ENCODE peak calls at places on chromosomes 6 and 20, in six cellular contexts. N is psoas muscle, H is spleen, M is AG04449, K is cardiac muscle cell, O is upper lobe of right lung. Y is an unnamed sample.

GRCh38 chr6:152148412-152148811 is 340.9 kb downstream of the ESR1 start:
- DNase-seq in H (no peak), N (no peak), M (no peak), O (no peak), K (no peak), Y (no peak)

GRCh38 chr6:167679791-167680604 is 146.7 kb upstream of the AFDN start:
- DNase-seq in H (no peak), O (peak; percentile 27), M (no peak), K (no peak), N (no peak), Y (no peak)

GRCh38 chr6:105136433-105137350 is 43.1 kb downstream of the POPDC3 start:
- DNase-seq in H (peak; percentile 79), N (peak; percentile 92), O (peak; percentile 74), M (no peak), K (peak; percentile 71), Y (peak; percentile 51)

GRCh38 chr6:135062735-135063134 is 8.1 kb upstream of the HBS1L start:
- DNase-seq in M (no peak), O (no peak), N (no peak), H (no peak), K (no peak), Y (no peak)

GRCh38 chr6:28606424-28607391 is 81.0 kb downstream of the GPX5 start:
- DNase-seq in K (peak; percentile 83), N (no peak), M (no peak), H (no peak), O (no peak), Y (peak; percentile 37)

GRCh38 chr6:11918739-11919605 is 93.1 kb upstream of the HIVEP1 start:
- DNase-seq in M (no peak), O (no peak), K (no peak), H (no peak), N (no peak), Y (peak; percentile 19)

GRCh38 chr20:14673164-14673563 is 335.8 kb upstream of the FLRT3 start:
- DNase-seq in O (no peak), K (no peak), H (no peak), M (no peak), N (no peak), Y (peak; percentile 33)

GRCh38 chr6:124928831-124929230 is 33.4 kb upstream of the RNF217 start:
- DNase-seq in N (no peak), H (no peak), K (no peak), O (no peak), M (no peak), Y (no peak)

GRCh38 chr6:125220712-125221111 is 67.1 kb downstream of the TPD52L1 start:
- DNase-seq in H (no peak), M (no peak), N (peak; percentile 78), O (no peak), K (peak; percentile 53), Y (no peak)

GRCh38 chr20:50642288-50642803 is 49.0 kb downstream of the RIPOR3 start:
- DNase-seq in M (no peak), O (no peak), H (no peak), K (peak; percentile 73), N (no peak), Y (peak; percentile 84)

GRCh38 chr6:60671369-60671768 is 1614.7 kb downstream of the KHDRBS2 start:
- DNase-seq in K (no peak), M (no peak), N (no peak), O (no peak), H (no peak), Y (no peak)

GRCh38 chr6:5066456-5067093 is 18.6 kb upstream of the PPP1R3G start:
- DNase-seq in M (no peak), K (no peak), O (no peak), H (no peak), N (no peak), Y (no peak)

GRCh38 chr6:46865221-46865620 is 56.5 kb downstream of the ADGRF5 start:
- DNase-seq in M (no peak), N (no peak), O (no peak), H (no peak), K (no peak), Y (no peak)

GRCh38 chr6:46867411-46867810 is 54.3 kb downstream of the ADGRF5 start:
- DNase-seq in N (no peak), H (no peak), O (no peak), M (no peak), K (no peak), Y (no peak)

GRCh38 chr6:46863791-46864190 is 57.9 kb downstream of the ADGRF5 start:
- DNase-seq in O (no peak), N (no peak), H (no peak), K (no peak), M (no peak), Y (no peak)

DNA sequence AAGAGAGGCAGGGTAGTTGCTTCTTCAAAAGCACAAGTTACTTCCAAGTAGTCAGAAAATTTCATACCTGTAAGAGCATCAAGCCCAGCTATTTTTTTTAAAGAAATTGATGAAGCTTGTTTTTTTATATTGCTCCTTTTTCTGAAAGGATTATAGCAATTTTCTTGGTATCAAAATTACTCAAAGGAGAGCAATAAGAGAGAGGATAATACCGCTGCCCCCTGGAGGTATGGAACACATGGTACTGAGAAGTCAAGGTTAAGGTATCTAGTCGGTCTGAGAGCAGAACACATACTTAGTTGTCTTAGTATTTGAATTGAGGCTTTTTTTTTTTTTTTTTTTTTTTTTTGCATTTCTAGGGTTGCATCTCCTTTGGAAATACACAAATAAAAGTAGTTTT is 59.4 kb downstream of the ADGRF5 start:
- DNase-seq in O (no peak), H (no peak), K (no peak), N (no peak), M (no peak), Y (no peak)
- TF ChIP-seq CTCF in O (no peak), H (no peak), K (no peak), N (no peak), M (no peak), Y (no peak)

DNA sequence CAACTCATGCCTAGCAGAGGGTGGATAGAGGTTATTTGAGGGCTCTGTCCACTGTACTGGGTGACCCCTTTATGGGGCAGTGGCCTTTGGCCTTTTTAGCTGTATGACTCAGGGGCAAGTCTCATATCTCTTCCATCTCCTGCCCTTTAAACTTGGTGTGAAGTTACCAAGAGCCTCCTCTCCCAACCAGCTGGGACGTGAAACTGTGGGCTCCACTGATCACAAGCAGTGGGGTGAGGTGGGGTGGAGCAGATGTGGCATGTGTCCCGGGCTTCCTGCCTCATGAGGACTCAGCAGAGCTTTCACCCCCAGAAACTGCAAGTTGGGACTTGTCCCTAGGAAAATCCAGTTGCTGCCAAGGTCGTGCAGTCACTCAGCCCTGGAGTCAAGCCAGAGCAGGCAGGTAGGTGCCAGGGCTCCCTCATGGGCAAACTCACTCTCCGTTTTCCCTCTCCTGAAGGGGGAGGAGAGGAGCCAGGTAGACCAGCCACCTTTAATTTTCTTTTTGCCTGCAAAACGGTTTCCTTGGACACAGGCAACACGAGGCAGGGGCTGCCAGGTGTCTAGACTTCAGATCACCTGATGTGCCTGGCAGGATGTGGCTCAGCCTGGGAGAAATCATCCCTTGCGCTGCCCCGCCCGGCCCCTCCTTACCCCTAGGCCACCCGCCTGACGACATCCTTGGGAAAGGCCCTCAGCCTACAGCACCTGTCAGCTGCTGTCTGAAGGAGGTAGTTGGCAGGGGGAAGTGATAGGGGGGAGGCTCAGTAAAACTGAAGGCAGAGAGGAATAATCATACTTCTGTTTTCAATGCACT is 4.0 kb downstream of the CDKN1A start:
- DNase-seq in N (peak; percentile 71), K (no peak), M (no peak), O (peak; percentile 79), H (peak; percentile 89), Y (peak; percentile 54)
- H3K4me3 ChIP-seq in N (peak overlapping the region; percentile 91), K (no peak overlapping the region), M (peak overlapping the region; percentile 49), O (peak overlapping the region; percentile 9), H (no peak overlapping the region), Y (peak overlapping the region; percentile 93)

GRCh38 chr6:90286884-90287488 is 9.7 kb downstream of the BACH2 start:
- DNase-seq in H (no peak), O (no peak), M (no peak), K (peak; percentile 45), N (no peak), Y (peak; percentile 25)
- TF ChIP-seq CTCF in H (peak; percentile 57), O (peak; percentile 61), M (peak; percentile 60), K (peak; percentile 77), N (peak; percentile 59), Y (peak; percentile 82)

GRCh38 chr20:43721097-43721428 is 5.7 kb downstream of the GTSF1L start:
- DNase-seq in O (no peak), N (no peak), H (no peak), K (no peak), M (no peak), Y (no peak)

GRCh38 chr20:43723735-43724134 is 3.1 kb downstream of the GTSF1L start:
- DNase-seq in M (no peak), N (no peak), K (no peak), H (no peak), O (no peak), Y (no peak)

GRCh38 chr20:43723194-43723593 is 3.6 kb downstream of the GTSF1L start:
- DNase-seq in N (no peak), K (no peak), O (no peak), M (no peak), H (no peak), Y (no peak)

GRCh38 chr20:43721429-43722152 is 5.2 kb downstream of the GTSF1L start:
- DNase-seq in N (no peak), M (no peak), K (no peak), H (no peak), O (peak; percentile 37), Y (no peak)

GRCh38 chr20:43722153-43722505 is 4.7 kb downstream of the GTSF1L start:
- DNase-seq in M (no peak), K (no peak), O (no peak), H (no peak), N (no peak), Y (no peak)
- H3K4me3 ChIP-seq in M (no peak overlapping the region), K (no peak overlapping the region), O (no peak overlapping the region), H (no peak overlapping the region), N (no peak overlapping the region), Y (no peak overlapping the region)

GRCh38 chr6:231779-232178 is 60.5 kb upstream of the DUSP22 start:
- DNase-seq in N (no peak), O (no peak), M (no peak), H (no peak), K (no peak), Y (no peak)

GRCh38 chr6:236519-236918 is 55.8 kb upstream of the DUSP22 start:
- DNase-seq in M (no peak), N (no peak), K (no peak), H (no peak), O (no peak), Y (no peak)

GRCh38 chr6:235763-236360 is 56.4 kb upstream of the DUSP22 start:
- DNase-seq in M (no peak), K (peak; percentile 66), N (no peak), H (no peak), O (no peak), Y (peak; percentile 47)

GRCh38 chr6:232896-233640 is 59.2 kb upstream of the DUSP22 start:
- DNase-seq in K (no peak), H (no peak), M (no peak), O (peak; percentile 29), N (no peak), Y (no peak)

DNA sequence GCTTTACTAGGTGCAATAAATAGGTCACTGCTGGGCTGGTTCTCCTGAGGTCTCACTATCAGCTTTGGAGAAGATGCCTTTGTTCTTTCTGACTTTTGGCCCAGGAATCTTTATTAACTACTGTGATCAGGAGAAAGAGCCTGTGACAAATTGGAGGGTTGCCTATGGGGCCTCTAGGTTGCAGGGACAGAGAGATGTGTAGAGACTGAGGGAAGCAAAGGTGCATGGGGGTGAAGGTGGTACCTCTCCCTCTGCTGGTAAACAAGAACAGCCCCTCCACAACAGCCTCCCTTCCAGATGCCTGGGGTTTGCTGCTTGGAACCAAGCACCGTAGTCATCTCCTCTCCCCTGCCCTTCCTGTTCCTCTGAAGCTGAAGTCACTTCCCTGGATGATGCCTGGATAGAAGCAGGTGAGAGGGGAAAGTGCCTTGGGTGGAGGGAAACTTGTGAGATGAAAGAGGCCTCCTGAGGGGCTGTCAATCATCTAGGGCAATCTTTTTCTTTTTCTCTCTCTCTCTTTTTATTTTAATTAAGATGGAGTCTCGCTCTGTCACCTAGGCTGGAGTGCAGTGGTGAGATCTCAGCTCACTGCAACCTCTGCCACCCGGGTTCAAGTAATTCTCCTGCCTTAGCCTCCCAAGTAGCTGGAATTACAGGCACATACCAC is 57.4 kb upstream of the DUSP22 start:
- DNase-seq in H (no peak), K (no peak), N (no peak), O (no peak), M (no peak), Y (no peak)
- TF ChIP-seq CTCF in H (no peak), K (no peak), N (no peak), O (no peak), M (no peak), Y (no peak)